ENCODE peak calls at places on chromosomes 11 and 22, in seven cellular contexts. One of them, this sample, is unnamed.

GRCh38 chr11:110242188-110242587 is 54.2 kb downstream of the RDX start:
- DNase-seq in activated CD4-positive, CD25-positive, alpha-beta regulatory T cell: no peak
- DNase-seq in NCI-H446: no peak
- DNase-seq in Jurkat, Clone E6-1: no peak
- DNase-seq in dorsolateral prefrontal cortex: no peak
- DNase-seq in T-helper 17 cell: no peak
- DNase-seq in astrocyte of the spinal cord: no peak
- DNase-seq in this sample: no peak

GRCh38 chr22:31349960-31350359 is 3.8 kb upstream of the PATZ1 start:
- DNase-seq in astrocyte of the spinal cord: no peak
- DNase-seq in T-helper 17 cell: no peak
- DNase-seq in Jurkat, Clone E6-1: no peak
- DNase-seq in NCI-H446: no peak
- DNase-seq in activated CD4-positive, CD25-positive, alpha-beta regulatory T cell: no peak
- DNase-seq in dorsolateral prefrontal cortex: no peak
- DNase-seq in this sample: no peak

GRCh38 chr22:20000246-20001081 is 16.2 kb downstream of the ARVCF start:
- DNase-seq in T-helper 17 cell: no peak
- DNase-seq in NCI-H446: no peak
- DNase-seq in dorsolateral prefrontal cortex: no peak
- DNase-seq in activated CD4-positive, CD25-positive, alpha-beta regulatory T cell: no peak
- DNase-seq in Jurkat, Clone E6-1: no peak
- DNase-seq in astrocyte of the spinal cord: no peak
- DNase-seq in this sample: no peak

GRCh38 chr11:6315811-6316425 is 4.4 kb downstream of the CAVIN3 start:
- DNase-seq in Jurkat, Clone E6-1: peak; percentile 3
- DNase-seq in NCI-H446: peak; percentile 28
- DNase-seq in astrocyte of the spinal cord: peak; percentile 47
- DNase-seq in dorsolateral prefrontal cortex: peak; percentile 41
- DNase-seq in T-helper 17 cell: no peak
- DNase-seq in activated CD4-positive, CD25-positive, alpha-beta regulatory T cell: no peak
- DNase-seq in this sample: peak; percentile 21

GRCh38 chr11:10317776-10318526 is 13.1 kb downstream of the ADM start:
- DNase-seq in T-helper 17 cell: no peak
- DNase-seq in Jurkat, Clone E6-1: no peak
- DNase-seq in activated CD4-positive, CD25-positive, alpha-beta regulatory T cell: no peak
- DNase-seq in dorsolateral prefrontal cortex: no peak
- DNase-seq in astrocyte of the spinal cord: no peak
- DNase-seq in NCI-H446: no peak
- DNase-seq in this sample: no peak

GRCh38 chr11:128198206-128198605 is 389.2 kb downstream of the ETS1 start:
- DNase-seq in activated CD4-positive, CD25-positive, alpha-beta regulatory T cell: no peak
- DNase-seq in dorsolateral prefrontal cortex: no peak
- DNase-seq in T-helper 17 cell: no peak
- DNase-seq in Jurkat, Clone E6-1: no peak
- DNase-seq in astrocyte of the spinal cord: no peak
- DNase-seq in NCI-H446: no peak
- DNase-seq in this sample: no peak

GRCh38 chr22:44955102-44955501 is 54.7 kb downstream of the PHF21B start:
- DNase-seq in NCI-H446: no peak
- DNase-seq in Jurkat, Clone E6-1: peak; percentile 64
- DNase-seq in T-helper 17 cell: no peak
- DNase-seq in activated CD4-positive, CD25-positive, alpha-beta regulatory T cell: no peak
- DNase-seq in astrocyte of the spinal cord: no peak
- DNase-seq in dorsolateral prefrontal cortex: no peak
- DNase-seq in this sample: no peak

GRCh38 chr11:2841411-2842190 is 44.0 kb downstream of the CDKN1C start:
- DNase-seq in NCI-H446: no peak
- DNase-seq in dorsolateral prefrontal cortex: no peak
- DNase-seq in astrocyte of the spinal cord: no peak
- DNase-seq in T-helper 17 cell: no peak
- DNase-seq in activated CD4-positive, CD25-positive, alpha-beta regulatory T cell: no peak
- DNase-seq in Jurkat, Clone E6-1: no peak
- DNase-seq in this sample: no peak

GRCh38 chr11:115170133-115170815 is 333.9 kb downstream of the CADM1 start:
- DNase-seq in astrocyte of the spinal cord: peak; percentile 53
- DNase-seq in activated CD4-positive, CD25-positive, alpha-beta regulatory T cell: no peak
- DNase-seq in NCI-H446: peak; percentile 53
- DNase-seq in T-helper 17 cell: no peak
- DNase-seq in Jurkat, Clone E6-1: peak; percentile 27
- DNase-seq in dorsolateral prefrontal cortex: no peak
- DNase-seq in this sample: peak; percentile 28

GRCh38 chr11:69131644-69132300 is 24.0 kb upstream of the SMIM38 start:
- DNase-seq in astrocyte of the spinal cord: peak; percentile 68
- DNase-seq in T-helper 17 cell: no peak
- DNase-seq in dorsolateral prefrontal cortex: peak; percentile 44
- DNase-seq in Jurkat, Clone E6-1: no peak
- DNase-seq in NCI-H446: peak; percentile 4
- DNase-seq in activated CD4-positive, CD25-positive, alpha-beta regulatory T cell: no peak
- DNase-seq in this sample: no peak

GRCh38 chr11:84719935-84720577 is 907.1 kb downstream of the DLG2 start:
- DNase-seq in T-helper 17 cell: no peak
- DNase-seq in activated CD4-positive, CD25-positive, alpha-beta regulatory T cell: no peak
- DNase-seq in NCI-H446: peak; percentile 12
- DNase-seq in dorsolateral prefrontal cortex: no peak
- DNase-seq in Jurkat, Clone E6-1: no peak
- DNase-seq in astrocyte of the spinal cord: no peak
- DNase-seq in this sample: no peak

GRCh38 chr11:58142781-58143180 is 17.5 kb upstream of the OR9I1 start:
- DNase-seq in astrocyte of the spinal cord: no peak
- DNase-seq in activated CD4-positive, CD25-positive, alpha-beta regulatory T cell: no peak
- DNase-seq in T-helper 17 cell: no peak
- DNase-seq in NCI-H446: no peak
- DNase-seq in Jurkat, Clone E6-1: no peak
- DNase-seq in dorsolateral prefrontal cortex: peak; percentile 40
- DNase-seq in this sample: no peak